ENCODE peak calls at places on chromosome 16, in seven cellular contexts. W is GM23338, N is astrocyte of the cerebellum, I is AG09309, G is lower lobe of right lung, U is thoracic aorta, E is mucosa of descending colon. P is an unnamed sample.

GRCh38 chr16:81813648-81814047 is 34.6 kb downstream of the PLCG2 start:
- DNase-seq in W (no peak), N (no peak), G (no peak), U (no peak), E (no peak), I (no peak), P (no peak)

GRCh38 chr16:77967054-77968035 is 55.0 kb upstream of the CLEC3A start:
- DNase-seq in N (no peak), E (no peak), G (no peak), U (no peak), I (no peak), W (peak), P (no peak)

GRCh38 chr16:3581392-3581791 is 4.2 kb upstream of the NLRC3 start:
- DNase-seq in U (no peak), G (no peak), W (no peak), I (no peak), E (no peak), N (no peak), P (no peak)

GRCh38 chr16:67537636-67538591 is 9.3 kb downstream of the RIPOR1 start:
- DNase-seq in I (no peak), U (no peak), E (peak), G (peak), W (peak), N (no peak), P (no peak)

GRCh38 chr16:13333336-13333735 is 431.9 kb downstream of the SHISA9 start:
- DNase-seq in E (no peak), I (no peak), W (no peak), G (no peak), U (no peak), N (no peak), P (no peak)

GRCh38 chr16:62700456-62701280 is 664.4 kb upstream of the CDH8 start:
- DNase-seq in N (no peak), I (no peak), W (no peak), U (no peak), G (no peak), E (no peak), P (no peak)

GRCh38 chr16:50263940-50264929 is 2.1 kb upstream of the ADCY7 start:
- DNase-seq in N (no peak), G (no peak), U (no peak), W (no peak), I (no peak), E (no peak), P (no peak)

GRCh38 chr16:6861136-6861535 is 471.5 kb upstream of the RBFOX1 start:
- DNase-seq in G (no peak), E (no peak), I (no peak), N (no peak), W (peak), U (no peak), P (no peak)

GRCh38 chr16:83706394-83706793 is 101.4 kb upstream of the HSBP1 start:
- DNase-seq in E (no peak), G (no peak), U (no peak), N (no peak), I (peak), W (no peak), P (peak)

GRCh38 chr16:79372504-79373184 is 227.9 kb downstream of the MAF start:
- DNase-seq in W (no peak), N (peak), E (no peak), I (no peak), G (no peak), U (no peak), P (peak)

GRCh38 chr16:4213721-4214120 is 28.2 kb downstream of the SRL start:
- DNase-seq in W (no peak), U (no peak), N (no peak), I (no peak), G (no peak), E (no peak), P (peak)

GRCh38 chr16:58507195-58507962 is 7.4 kb downstream of the NDRG4 start:
- DNase-seq in W (peak), N (no peak), I (no peak), U (no peak), G (peak), E (no peak), P (no peak)

GRCh38 chr16:58507963-58508670 is 7.2 kb upstream of the SETD6 start:
- DNase-seq in G (peak), U (no peak), E (no peak), I (no peak), N (no peak), W (no peak), P (no peak)

GRCh38 chr16:58503863-58504688 is 4.1 kb downstream of the NDRG4 start:
- DNase-seq in I (no peak), E (no peak), N (no peak), U (no peak), W (no peak), G (peak), P (no peak)

GRCh38 chr16:58508671-58509251 is 6.6 kb upstream of the SETD6 start:
- DNase-seq in I (no peak), N (no peak), U (no peak), W (no peak), G (peak), E (no peak), P (no peak)

DNA sequence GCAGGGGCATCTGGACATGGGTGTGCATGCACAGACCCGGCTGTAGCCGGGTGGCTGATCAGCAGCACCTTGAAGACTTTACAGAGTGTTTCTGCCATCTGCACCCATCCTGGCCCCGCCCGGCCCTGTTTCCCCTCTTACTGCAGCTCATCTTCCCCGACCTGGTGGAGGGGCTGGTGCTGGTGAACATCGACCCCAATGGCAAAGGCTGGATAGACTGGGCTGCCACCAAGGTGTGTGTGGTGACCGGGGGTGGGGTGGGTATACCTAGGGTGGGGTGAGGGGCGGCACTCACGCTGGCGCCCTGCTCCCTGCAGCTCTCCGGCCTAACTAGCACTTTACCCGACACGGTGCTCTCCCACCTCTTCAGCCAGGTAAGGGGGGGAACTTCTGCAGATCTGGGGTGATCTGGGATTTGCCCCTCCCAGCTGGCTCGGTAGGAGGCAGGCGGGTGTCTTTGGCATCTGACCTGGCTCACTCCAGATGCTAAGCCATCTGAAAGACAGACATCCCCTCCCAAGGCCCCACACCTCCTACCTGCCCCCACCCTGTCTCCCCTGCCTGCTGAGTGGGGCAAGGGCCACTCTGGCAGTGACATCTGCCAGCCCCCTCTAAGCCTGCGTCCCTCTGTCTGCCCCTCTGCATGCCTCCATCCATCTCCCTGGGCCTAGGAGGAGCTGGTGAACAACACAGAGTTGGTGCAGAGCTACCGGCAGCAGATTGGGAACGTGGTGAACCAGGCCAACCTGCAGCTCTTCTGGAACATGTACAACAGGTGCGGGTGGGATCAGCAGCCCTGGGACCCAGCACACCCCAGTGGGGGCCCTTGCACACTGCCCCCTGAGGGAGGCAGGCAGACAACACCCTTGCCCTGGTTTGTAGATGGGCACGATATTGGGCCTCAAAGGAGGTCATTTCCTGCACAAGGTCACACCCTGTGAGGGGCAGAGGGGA is 6.6 kb downstream of the NDRG4 start:
- DNase-seq in E (no peak), N (no peak), G (peak), W (no peak), U (no peak), I (no peak), P (no peak)
- TF ChIP-seq CTCF in E (no peak), N (no peak), G (no peak), W (peak), U (no peak), I (no peak), P (no peak)

GRCh38 chr16:28925386-28926228 is 569 bp upstream of the RABEP2 start:
- DNase-seq in U (peak), N (no peak), I (peak), W (peak), E (peak), G (peak), P (no peak)

GRCh38 chr16:28923231-28923587 is 1.8 kb downstream of the RABEP2 start:
- DNase-seq in W (no peak), E (no peak), U (no peak), N (no peak), G (no peak), I (no peak), P (no peak)

GRCh38 chr16:28923652-28924398 is 1.2 kb downstream of the RABEP2 start:
- DNase-seq in E (peak), N (no peak), U (no peak), W (peak), I (no peak), G (no peak), P (no peak)

GRCh38 chr16:28924762-28925385 is at the start of gene RABEP2:
- DNase-seq in U (peak), W (peak), I (no peak), G (peak), N (peak), E (peak), P (no peak)

GRCh38 chr16:28924399-28924761 is 658 bp downstream of the RABEP2 start:
- DNase-seq in N (no peak), U (no peak), G (no peak), W (no peak), E (no peak), I (no peak), P (no peak)
- H3K4me3 ChIP-seq in N (peak), U (peak), G (peak), W (peak), E (no peak), I (peak), P (peak)

DNA sequence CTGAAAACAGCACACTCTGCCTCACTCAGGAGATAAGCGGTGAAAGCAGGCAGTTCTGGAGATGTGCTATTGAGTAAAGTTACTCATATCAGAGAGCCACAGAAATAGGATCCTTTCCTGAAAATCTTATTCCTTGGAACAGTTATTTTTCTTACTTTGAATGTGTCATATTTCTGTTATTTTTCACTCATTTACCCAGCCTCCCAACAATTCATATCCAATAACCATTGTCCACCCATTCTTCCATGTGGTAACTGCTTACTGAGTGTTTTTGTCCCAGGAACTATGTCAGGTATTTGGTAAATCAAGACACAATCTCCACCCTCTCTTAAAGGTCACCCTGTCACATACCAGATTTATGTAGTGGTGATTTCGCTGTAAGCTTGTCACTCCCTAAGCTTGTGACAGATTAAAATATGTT is 144.9 kb downstream of the PARN start:
- DNase-seq in I (no peak), E (no peak), W (no peak), U (no peak), N (no peak), G (no peak), P (no peak)
- TF ChIP-seq CTCF in I (no peak), E (no peak), W (no peak), U (no peak), N (no peak), G (no peak), P (no peak)

DNA sequence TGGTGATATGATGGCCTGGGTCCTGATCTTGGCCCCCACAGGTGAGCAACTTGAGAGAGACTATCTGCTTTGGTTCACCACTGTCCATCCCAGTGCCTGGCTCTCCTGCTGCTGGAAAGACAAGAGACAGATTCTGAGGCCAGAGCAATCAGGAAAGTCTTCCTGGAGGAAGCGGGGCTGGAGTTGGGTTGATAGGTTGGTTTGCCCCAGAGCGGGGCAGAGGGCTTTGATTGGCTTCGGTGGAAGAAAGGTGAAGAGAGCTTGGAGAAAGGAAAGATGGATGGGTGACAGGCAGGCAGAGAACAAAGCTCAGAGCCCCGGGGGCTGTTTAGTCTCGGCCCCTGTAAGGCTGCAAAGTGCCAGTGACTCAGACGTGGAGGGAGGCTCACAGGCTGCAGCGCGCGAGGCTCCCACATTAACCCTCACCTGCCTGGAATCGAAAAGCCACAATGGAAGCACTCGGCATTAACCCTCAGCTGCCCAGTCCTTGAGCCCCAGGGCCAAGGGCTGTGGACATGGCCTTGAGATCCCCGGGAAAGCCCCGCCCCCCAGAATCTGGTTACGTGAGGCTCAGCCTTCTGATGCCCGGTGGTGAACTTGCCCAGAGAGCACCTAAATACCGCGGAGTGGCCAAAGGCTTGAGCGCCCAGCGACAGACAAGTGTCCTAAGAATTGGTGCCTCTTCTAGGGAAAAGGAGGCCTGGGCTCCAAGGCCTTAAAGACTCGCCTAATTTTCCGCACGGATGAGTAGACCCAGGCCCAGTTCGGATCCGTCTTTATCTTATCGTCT is 988 bp upstream of the CPNE2 start:
- DNase-seq in I (no peak), N (no peak), U (peak), W (peak), E (peak), G (peak), P (no peak)
- H3K4me3 ChIP-seq in I (peak), N (peak), U (peak), W (peak), E (no peak), G (peak), P (peak)

GRCh38 chr16:74773431-74774222 is 993 bp downstream of the FA2H start:
- DNase-seq in W (no peak), G (no peak), E (no peak), I (no peak), N (no peak), U (no peak), P (no peak)

GRCh38 chr16:74771656-74772315 is 2.8 kb downstream of the FA2H start:
- DNase-seq in I (no peak), N (no peak), E (no peak), G (no peak), U (no peak), W (no peak), P (no peak)

GRCh38 chr16:74776926-74777325 is 2.3 kb upstream of the FA2H start:
- DNase-seq in W (no peak), I (no peak), U (no peak), N (no peak), G (no peak), E (no peak), P (no peak)

GRCh38 chr16:74775255-74775654 is 635 bp upstream of the FA2H start:
- DNase-seq in U (no peak), W (no peak), N (no peak), E (no peak), I (no peak), G (no peak), P (no peak)

DNA sequence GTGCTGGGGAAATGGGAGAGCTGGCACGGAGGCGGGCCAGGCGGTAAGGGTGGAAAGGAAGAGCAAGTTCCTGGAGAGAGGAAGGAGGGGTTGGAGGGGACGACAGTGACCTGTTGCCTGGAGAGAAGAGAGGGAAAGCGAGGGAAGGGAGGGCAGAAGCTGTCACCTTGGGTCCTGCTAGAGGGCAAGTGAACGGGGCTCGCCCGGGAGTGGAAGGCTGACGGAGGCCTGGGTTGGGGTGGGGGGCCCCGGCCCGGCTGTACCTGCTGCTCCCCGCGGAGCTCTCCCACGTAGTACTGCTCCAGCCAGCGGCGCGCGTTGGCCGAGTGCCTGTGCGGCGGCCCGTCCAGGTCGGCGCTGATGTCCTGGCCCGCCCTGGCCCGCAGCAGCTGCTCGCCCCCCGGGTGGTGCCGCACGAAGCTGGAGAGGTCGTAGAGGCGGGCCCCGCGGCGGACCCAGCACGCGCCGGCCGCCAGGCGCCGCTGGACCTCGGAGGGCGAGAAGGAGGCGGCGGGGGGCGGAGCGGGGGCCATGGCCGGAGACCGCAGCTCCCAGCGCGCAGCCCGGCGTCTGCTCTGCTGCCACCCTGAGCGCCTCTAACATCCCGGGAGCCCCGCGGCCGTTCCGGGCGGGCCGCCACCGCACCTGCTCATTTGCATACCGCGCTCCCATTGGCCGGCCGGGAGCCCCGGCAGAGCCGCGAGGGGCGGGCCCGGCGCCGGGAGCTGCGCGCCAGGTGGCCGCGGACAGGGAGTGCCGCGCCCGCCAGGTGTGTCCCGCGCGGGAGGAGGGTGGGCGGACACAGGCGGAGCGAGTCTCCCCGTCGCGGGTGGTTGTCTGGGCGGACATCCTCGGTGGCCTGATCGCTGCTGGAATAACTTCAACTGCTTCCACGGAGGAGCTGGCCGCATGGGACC is at the start of gene FA2H:
- DNase-seq in N (no peak), I (no peak), G (peak), W (peak), U (no peak), E (peak), P (no peak)
- TF ChIP-seq CTCF in N (no peak), I (no peak), G (peak), W (peak), U (no peak), E (peak), P (no peak)

GRCh38 chr16:2362218-2362617 is 21.7 kb upstream of the ABCA3 start:
- DNase-seq in G (no peak), E (no peak), I (no peak), N (no peak), W (no peak), U (no peak), P (no peak)

GRCh38 chr16:2364638-2365210 is 24.2 kb upstream of the ABCA3 start:
- DNase-seq in W (no peak), G (no peak), E (no peak), I (no peak), U (no peak), N (no peak), P (no peak)

GRCh38 chr16:2366660-2367309 is 26.3 kb upstream of the ABCA3 start:
- DNase-seq in N (no peak), W (no peak), U (no peak), E (no peak), I (no peak), G (no peak), P (no peak)

GRCh38 chr16:2365397-2365796 is 24.9 kb upstream of the ABCA3 start:
- DNase-seq in N (no peak), E (no peak), W (no peak), I (no peak), G (no peak), U (no peak), P (no peak)

DNA sequence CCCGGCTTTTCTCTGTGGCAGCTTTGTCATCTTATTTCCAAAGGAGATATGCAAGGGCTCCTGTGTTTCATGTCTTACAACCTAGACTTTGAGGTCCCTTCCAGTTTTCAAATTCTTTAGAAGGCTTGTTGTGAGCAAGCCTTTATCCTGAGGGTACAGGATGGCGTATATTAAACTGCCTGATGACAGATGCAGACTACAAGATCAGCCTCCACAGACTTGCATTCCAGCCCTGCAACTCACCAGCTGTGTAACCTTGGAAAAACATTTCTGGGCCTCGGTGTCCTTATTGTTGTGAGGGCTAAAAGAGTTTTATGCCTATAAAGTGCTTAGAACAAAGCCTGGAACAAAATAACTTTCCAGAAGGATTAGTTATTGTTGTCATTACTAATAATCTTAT is 25.4 kb upstream of the ABCA3 start:
- DNase-seq in U (no peak), E (no peak), N (peak), G (no peak), I (peak), W (no peak), P (no peak)
- H3K4me3 ChIP-seq in U (no peak), E (no peak), N (no peak), G (no peak), I (no peak), W (no peak), P (no peak)

DNA sequence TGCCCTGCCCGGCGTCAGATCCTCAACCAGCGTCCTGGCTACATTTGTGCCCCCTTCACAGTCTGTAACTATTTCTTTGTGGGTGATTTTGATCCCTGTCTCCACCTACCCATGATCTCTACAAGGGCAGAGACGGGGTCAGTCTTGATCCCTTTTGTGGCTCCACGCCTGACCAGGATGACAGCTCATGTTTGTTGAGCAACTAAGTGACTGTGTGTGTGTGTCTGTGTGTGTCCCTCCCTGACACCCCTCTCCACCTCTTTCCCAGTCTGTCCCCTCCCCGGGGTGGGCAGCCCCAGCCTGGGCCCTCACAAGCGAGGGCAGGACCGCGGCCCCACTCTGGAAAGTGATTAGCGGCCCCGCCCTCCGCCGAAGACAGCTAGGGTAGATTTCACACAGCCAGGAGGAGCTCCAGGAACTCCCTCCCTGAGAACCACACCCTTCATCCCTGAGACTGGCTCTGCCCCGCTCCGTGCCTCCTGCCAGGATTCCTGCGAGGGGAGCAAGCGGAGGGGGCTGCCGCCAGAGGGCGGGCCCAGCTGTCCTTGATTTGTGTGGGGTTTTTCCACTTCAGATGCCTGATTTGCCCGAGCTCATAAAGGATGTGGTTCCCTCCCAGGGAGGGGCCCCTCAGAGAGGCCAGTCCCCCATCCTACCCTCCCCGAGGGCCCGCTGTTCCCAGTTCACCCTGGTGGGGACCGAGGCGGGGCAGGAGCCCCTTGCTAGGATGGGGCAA is 5.3 kb upstream of the HS3ST6 start:
- DNase-seq in W (peak), U (no peak), I (no peak), G (no peak), E (peak), N (no peak), P (no peak)
- TF ChIP-seq CTCF in W (peak), U (no peak), I (peak), G (peak), E (no peak), N (peak), P (peak)

P was measured in epithelial cell of proximal tubule.